ENCODE peak calls at places on chromosomes 3 and 15, in five cellular contexts. I is cardiac fibroblast, F is body of pancreas, U is AG04450, Y is HFF-Myc. A is an unnamed sample.

GRCh38 chr3:70753572-70753971 is 441.1 kb upstream of the MDFIC2 start:
- DNase-seq in Y (no peak), F (no peak), I (no peak), U (no peak), A (no peak)

GRCh38 chr15:41980654-41981323 is 8.4 kb upstream of the EHD4 start:
- DNase-seq in I (peak), U (no peak), F (peak), Y (no peak), A (no peak)

GRCh38 chr3:30321065-30321464 is 285.3 kb upstream of the TGFBR2 start:
- DNase-seq in I (no peak), F (no peak), U (no peak), Y (no peak), A (no peak)

GRCh38 chr3:52310861-52311566 is 5.1 kb upstream of the DNAH1 start:
- DNase-seq in F (no peak), U (no peak), Y (no peak), I (no peak), A (no peak)

GRCh38 chr3:155323063-155323666 is 29.7 kb upstream of the STRIT1 start:
- DNase-seq in Y (peak), I (peak), F (peak), U (peak), A (peak)

GRCh38 chr3:55894605-55895004 is 407.5 kb upstream of the WNT5A start:
- DNase-seq in F (no peak), Y (no peak), I (no peak), U (no peak), A (no peak)

GRCh38 chr15:68517285-68517711 is 61.5 kb upstream of the CORO2B start:
- DNase-seq in I (no peak), U (no peak), Y (no peak), F (no peak), A (no peak)

GRCh38 chr3:52333869-52334557 is 17.9 kb downstream of the DNAH1 start:
- DNase-seq in U (no peak), F (no peak), I (no peak), Y (no peak), A (peak)

GRCh38 chr15:79967331-79968182 is 3.4 kb downstream of the BCL2A1 start:
- DNase-seq in I (no peak), Y (no peak), U (no peak), F (no peak), A (no peak)

GRCh38 chr15:93980149-93980911 is 251.0 kb upstream of the MCTP2 start:
- DNase-seq in U (no peak), I (no peak), Y (no peak), F (no peak), A (no peak)

GRCh38 chr3:71478568-71478967 is 105.0 kb downstream of the FOXP1 start:
- DNase-seq in I (no peak), F (no peak), Y (peak), U (no peak), A (no peak)

GRCh38 chr15:48031973-48032372 is 88.8 kb upstream of the SLC24A5 start:
- DNase-seq in I (no peak), F (no peak), Y (no peak), U (no peak), A (no peak)

GRCh38 chr15:83044156-83044555 is 22.9 kb downstream of the BTBD1 start:
- DNase-seq in U (no peak), Y (no peak), I (no peak), F (no peak), A (no peak)

DNA sequence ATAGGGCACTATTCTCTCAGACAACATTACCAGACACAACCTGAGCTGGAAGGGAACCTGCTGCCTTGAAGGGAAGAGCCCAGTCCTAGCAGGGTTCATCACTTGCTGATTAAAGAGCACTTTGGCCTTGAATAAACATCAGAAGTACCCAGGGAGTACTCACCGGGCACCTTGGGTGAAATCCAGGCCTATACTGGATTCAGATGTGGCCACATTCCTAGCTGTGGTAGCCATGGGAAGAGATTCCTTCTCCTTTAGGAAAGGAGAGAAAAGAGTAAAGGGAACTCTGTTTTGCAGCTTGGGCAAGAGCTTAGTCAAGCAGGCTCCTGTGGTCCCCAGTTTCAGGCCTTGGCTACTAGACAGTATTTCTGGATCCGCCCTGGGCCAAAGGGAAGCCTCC is 195.0 kb downstream of the SPATA16 start:
- DNase-seq in I (no peak), Y (no peak), F (no peak), U (no peak), A (no peak)
- H3K4me3 ChIP-seq in I (no peak), Y (no peak), F (no peak), U (no peak), A (no peak)

GRCh38 chr3:31346542-31346979 is 186.2 kb upstream of the STT3B start:
- DNase-seq in Y (no peak), U (no peak), F (no peak), I (no peak), A (no peak)

GRCh38 chr3:31345581-31345980 is 187.1 kb upstream of the STT3B start:
- DNase-seq in I (no peak), F (no peak), Y (no peak), U (no peak), A (no peak)

GRCh38 chr3:31343075-31343474 is 189.7 kb upstream of the STT3B start:
- DNase-seq in Y (no peak), U (no peak), F (no peak), I (peak), A (peak)

DNA sequence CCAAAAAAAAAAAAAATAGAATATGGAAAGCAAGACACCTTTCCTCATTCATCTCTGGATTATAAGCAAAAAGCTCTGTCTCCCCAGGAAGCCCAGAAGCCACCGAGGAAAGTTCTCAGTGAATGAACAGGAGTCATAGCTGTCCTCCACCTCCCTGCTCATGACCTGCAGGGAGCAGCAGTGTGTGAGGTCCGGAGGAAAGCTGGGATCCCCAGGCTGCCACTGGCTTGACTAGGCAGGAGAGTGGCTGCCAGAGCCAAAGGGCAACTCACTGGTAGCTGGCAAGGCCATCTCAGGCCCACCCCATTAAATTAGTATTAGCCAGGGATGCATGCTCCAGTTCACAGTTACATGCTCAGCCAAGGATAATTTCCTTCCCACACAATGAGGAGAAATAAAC is 191.6 kb upstream of the STT3B start:
- DNase-seq in U (no peak), Y (no peak), F (no peak), I (no peak), A (no peak)
- TF ChIP-seq CTCF in U (no peak), Y (no peak), F (no peak), I (peak), A (no peak)

DNA sequence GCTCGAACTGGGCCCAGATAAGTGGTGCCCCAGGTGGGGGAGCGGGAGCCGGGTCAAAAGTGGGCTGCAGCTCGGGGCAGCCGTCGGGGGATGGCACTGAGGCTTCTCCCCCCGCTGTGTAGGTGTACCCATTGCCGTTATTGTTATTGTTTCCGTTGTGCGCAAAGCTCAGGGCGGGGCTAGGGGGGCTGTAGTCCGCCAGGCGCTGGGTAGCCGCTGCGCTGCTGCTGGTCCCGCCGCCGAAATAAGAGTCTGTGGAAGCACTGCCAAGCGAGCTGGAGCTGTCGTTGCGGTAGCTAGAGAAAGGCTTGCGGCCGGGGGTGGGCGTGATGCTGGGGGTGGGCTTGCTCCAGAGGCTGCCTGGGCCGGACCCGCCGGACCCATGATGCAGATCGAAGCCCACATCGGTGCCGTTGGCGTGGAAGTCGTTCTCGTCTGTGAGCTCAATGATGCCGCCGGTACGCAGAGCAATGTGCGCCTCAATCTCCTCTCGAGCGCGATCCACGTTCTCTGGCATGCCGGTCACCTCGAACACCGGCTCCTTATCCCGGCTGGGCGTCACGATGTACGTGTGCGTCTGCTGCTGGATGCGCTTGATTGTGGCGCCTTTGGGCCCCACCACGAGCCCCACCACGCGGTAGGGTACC is 2.0 kb downstream of the MEX3B start:
- DNase-seq in I (no peak), F (peak), U (no peak), Y (no peak), A (peak)
- H3K4me3 ChIP-seq in I (peak), F (no peak), U (peak), Y (peak), A (peak)

DNA sequence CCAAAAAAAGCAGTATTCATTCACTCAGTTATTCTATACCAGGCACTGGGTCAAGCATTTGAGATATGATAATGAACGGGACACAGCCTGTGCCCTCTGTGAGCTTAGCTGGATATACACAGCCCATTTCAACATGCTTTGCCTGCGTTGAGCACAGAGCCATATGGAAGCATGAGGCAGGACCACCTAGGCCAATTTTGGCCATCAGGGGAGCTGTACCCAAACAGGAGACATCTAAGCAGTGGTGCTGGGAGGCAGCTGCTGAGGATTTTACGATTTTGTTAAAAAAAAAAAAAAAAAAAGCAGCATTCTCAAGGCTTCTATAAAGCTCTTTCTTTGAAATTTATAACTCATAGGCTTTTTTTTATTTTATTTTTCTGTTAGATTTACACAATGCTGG is 87.2 kb upstream of the SLC2A2 start:
- DNase-seq in I (no peak), F (no peak), U (no peak), Y (no peak), A (no peak)
- TF ChIP-seq CTCF in I (no peak), F (no peak), U (peak), Y (no peak), A (no peak)

DNA sequence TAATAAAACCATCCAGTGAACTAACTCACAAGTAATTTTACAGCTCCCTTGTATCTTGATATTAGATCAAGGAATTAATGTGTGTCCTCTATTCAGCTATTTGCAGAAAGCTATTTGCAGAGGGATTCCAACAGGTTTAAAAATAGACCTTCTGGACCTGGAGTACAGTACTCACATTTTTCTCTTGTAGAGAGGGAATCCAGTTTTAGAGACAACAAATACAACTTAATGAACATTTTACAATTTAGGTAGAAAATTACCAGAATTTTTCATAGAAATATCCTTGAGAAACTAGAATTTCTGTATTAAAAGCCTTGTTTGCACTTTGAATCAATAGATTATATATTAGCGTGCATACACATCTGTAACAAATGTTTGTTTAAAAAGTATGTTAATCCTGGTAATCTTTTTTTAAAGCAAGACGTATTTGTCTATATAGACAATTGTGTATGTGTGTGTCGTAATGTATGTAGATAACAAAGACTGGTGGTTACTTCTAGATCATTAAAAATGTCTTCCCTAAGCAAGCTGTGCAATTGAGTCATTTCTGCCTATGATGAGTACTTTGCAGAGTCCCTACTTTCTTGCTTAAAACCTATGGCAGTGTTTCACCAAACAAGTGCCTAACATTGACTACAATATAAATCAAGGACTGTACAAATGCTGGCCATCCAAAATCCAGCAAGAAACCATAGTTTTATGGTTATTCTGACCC is 57.9 kb downstream of the PPP2R3A start:
- DNase-seq in F (no peak), U (no peak), I (no peak), Y (no peak), A (no peak)
- H3K4me3 ChIP-seq in F (no peak), U (no peak), I (no peak), Y (no peak), A (no peak)

GRCh38 chr3:132034097-132034485 is 723 bp downstream of the CPNE4 start:
- DNase-seq in U (no peak), I (no peak), F (no peak), Y (no peak), A (no peak)

GRCh38 chr3:132033471-132033870 is 1.3 kb downstream of the CPNE4 start:
- DNase-seq in F (no peak), I (no peak), U (no peak), Y (no peak), A (no peak)

GRCh38 chr3:132032959-132033358 is 1.9 kb downstream of the CPNE4 start:
- DNase-seq in I (no peak), U (no peak), Y (no peak), F (no peak), A (no peak)

GRCh38 chr3:132038198-132038825 is 3.5 kb upstream of the CPNE4 start:
- DNase-seq in I (peak), F (no peak), Y (no peak), U (no peak), A (peak)

DNA sequence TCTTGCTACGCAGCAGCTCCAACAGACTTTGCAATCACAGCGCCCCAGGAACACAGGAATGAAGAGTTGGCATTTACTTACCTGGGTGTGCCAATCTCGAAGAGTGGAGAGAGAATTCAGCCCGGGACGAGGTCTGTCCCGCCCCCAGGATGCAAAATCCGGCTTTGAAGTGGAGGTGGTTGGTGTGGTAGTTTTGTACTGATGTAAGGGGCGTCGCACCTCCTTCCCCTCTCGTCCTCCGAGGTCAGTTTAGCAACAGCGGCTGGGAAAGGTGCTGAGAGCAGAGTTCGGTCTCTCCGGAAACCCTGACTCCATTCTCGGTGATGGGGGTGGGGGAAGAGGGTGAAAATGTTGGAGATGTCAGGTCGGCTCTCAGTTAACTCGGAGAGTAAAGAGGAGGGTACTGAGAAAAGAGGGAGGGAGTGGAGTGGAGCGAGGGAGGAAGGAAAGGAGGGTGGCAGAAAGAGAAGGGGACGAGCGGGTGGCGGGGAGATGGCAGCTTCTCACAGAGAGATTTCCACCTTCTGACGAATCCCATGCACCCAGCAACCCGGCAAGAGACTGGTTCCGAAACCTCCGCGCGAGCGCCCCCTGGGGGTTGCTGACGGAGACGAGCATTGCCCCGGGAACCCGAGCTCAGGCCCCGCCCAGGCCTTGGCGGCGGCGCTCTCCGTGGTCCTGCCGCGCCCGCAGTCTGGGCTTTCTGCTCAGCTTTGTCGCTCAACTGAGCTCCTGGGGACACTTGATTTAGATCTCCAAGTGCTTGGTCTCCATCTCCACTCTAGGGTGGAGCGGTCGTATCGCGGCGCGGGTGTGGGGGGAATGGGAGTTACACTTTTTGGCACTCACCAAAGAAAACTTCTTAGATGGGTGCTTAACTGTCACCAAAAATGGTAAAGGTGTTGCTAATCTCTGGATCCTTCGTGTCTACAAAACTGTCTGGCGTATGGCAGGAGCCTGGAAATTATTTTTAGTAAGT is at the start of gene CPNE4:
- DNase-seq in F (peak), U (peak), I (peak), Y (peak), A (peak)
- TF ChIP-seq CTCF in F (peak), U (peak), I (peak), Y (peak), A (peak)

DNA sequence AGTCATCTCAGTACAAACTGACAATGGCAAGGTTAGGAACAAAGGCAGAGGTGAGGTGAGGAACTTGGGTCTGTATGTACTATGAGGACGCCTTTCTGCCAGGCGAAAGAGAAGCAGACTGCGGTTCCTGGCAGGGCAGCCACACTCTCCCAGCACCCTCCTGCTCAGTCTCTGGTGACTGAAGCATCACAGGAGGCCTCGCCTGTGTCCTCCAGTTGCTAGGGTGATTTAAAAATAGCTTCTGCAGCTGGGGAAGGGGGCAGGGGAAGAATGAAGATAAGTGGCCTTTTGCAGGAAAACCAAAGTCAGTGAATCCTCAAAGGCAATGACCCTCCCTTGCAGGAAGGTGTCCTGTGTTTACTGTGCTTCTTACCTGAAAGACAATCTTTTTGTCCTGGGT is 65.6 kb upstream of the DGKG start:
- DNase-seq in U (no peak), I (peak), Y (no peak), F (no peak), A (no peak)
- H3K4me3 ChIP-seq in U (no peak), I (no peak), Y (no peak), F (no peak), A (no peak)

GRCh38 chr3:100093826-100094225 is 20.5 kb downstream of the FILIP1L start:
- DNase-seq in I (no peak), U (no peak), Y (no peak), F (no peak), A (no peak)

GRCh38 chr3:100088735-100089368 is 25.4 kb downstream of the FILIP1L start:
- DNase-seq in F (no peak), I (no peak), U (no peak), Y (no peak), A (no peak)

GRCh38 chr3:100087203-100087602 is 27.1 kb downstream of the FILIP1L start:
- DNase-seq in F (no peak), Y (no peak), U (no peak), I (peak), A (peak)

GRCh38 chr3:100089802-100090668 is 24.3 kb downstream of the FILIP1L start:
- DNase-seq in U (peak), Y (peak), F (no peak), I (peak), A (peak)

DNA sequence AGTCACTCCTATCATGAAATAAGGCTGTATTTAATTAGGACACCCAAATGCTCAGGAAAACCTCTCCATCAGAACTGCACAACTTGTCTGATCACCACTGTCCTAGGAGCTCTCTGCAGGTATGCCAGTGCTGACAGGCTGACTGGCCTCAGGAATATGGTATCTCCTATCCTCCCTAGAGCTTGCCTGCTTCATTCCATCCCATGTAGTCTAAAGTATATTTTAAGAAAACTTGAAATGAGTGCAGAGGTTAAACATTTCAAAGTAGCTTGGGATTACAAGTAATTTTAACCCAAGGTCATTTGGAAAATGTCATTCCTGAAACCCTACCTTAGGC is 23.7 kb downstream of the FILIP1L start:
- DNase-seq in F (no peak), Y (no peak), I (no peak), U (no peak), A (no peak)
- TF ChIP-seq CTCF in F (no peak), Y (no peak), I (no peak), U (no peak), A (no peak)

GRCh38 chr3:194138732-194139084 is 2.8 kb downstream of the HES1 start:
- DNase-seq in Y (no peak), I (no peak), F (no peak), U (no peak), A (no peak)
- H3K4me3 ChIP-seq in Y (no peak), I (peak), F (no peak), U (no peak), A (no peak)

A was measured in foreskin fibroblast.